ENCODE peak calls at places on chromosome 13, in seven cellular contexts. G is WERI-Rb-1, U is RWPE2, K is psoas muscle, H is mammary epithelial cell, N is brain microvascular endothelial cell, P is adrenal gland. A is an unnamed sample.

GRCh38 chr13:105719861-105720260 is 815.6 kb downstream of the EFNB2 start:
- DNase-seq in G (no peak), U (no peak), K (no peak), H (no peak), N (no peak), P (no peak), A (no peak)

GRCh38 chr13:110874508-110874960 is 40.3 kb downstream of the ANKRD10 start:
- DNase-seq in G (peak; percentile 96), U (no peak), K (peak; percentile 86), H (peak; percentile 64), N (peak; percentile 60), P (peak; percentile 86), A (peak; percentile 90)

GRCh38 chr13:93224545-93224944 is 2.1 kb upstream of the GPC6 start:
- DNase-seq in G (no peak), U (no peak), K (no peak), H (no peak), N (peak; percentile 25), P (no peak), A (no peak)

GRCh38 chr13:25742220-25742619 is 309.6 kb downstream of the SHISA2 start:
- DNase-seq in G (no peak), U (no peak), K (no peak), H (no peak), N (no peak), P (no peak), A (no peak)

GRCh38 chr13:31050486-31051400 is 111.0 kb downstream of the HSPH1 start:
- DNase-seq in G (no peak), U (no peak), K (no peak), H (no peak), N (no peak), P (no peak), A (no peak)

GRCh38 chr13:91142572-91142971 is 204.9 kb upstream of the MIR17HG start:
- DNase-seq in G (no peak), U (no peak), K (no peak), H (peak; percentile 2), N (peak; percentile 85), P (no peak), A (no peak)

GRCh38 chr13:64158910-64159309 is 2743.3 kb upstream of the PCDH20 start:
- DNase-seq in G (no peak), U (no peak), K (no peak), H (no peak), N (peak; percentile 63), P (no peak), A (no peak)

GRCh38 chr13:106373989-106374572 is 161.4 kb downstream of the EFNB2 start:
- DNase-seq in G (peak; percentile 80), U (no peak), K (no peak), H (peak; percentile 69), N (no peak), P (no peak), A (no peak)

DNA sequence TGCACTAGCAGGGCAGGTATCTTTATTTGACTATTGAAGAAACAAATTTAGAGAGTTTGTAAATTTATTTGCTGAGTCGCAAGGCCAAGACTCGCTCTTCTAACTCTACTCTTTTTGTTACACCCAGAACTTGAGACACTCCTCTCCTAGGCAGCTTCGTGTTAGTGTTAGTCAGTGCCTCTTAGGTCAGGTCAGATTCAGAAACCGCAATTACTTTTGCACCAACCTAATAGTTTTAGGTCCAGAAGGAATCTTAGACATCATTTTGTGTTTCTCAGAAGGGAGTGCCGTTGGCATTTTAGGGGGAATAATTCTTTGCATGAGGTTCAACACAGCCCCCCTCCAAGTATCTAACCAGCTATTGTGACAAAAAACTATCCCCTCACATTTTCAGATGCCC is 8.8 kb downstream of the GPR180 start:
- DNase-seq in G (no peak), U (no peak), K (no peak), H (no peak), N (no peak), P (no peak), A (no peak)
- H3K36me3 ChIP-seq in G (peaks cover 35% of the 10 kb centered on the region), U (peaks cover 91% of the 10 kb centered on the region), K (peaks cover 15% of the 10 kb centered on the region), H (peaks cover 26% of the 10 kb centered on the region), N (peaks cover 49% of the 10 kb centered on the region), P (peaks cover 4% of the 10 kb centered on the region), A (peaks cover 23% of the 10 kb centered on the region)

GRCh38 chr13:99276706-99277105 is 18.5 kb upstream of the GPR18 start:
- DNase-seq in G (no peak), U (no peak), K (no peak), H (no peak), N (no peak), P (no peak), A (no peak)
- H3K36me3 ChIP-seq in G (peaks cover 17% of the 10 kb centered on the region), U (peaks cover 3% of the 10 kb centered on the region), K (no peaks in the 10 kb centered on the region), H (no peaks in the 10 kb centered on the region), N (no peaks in the 10 kb centered on the region), P (no peaks in the 10 kb centered on the region), A (peaks cover 5% of the 10 kb centered on the region)

DNA sequence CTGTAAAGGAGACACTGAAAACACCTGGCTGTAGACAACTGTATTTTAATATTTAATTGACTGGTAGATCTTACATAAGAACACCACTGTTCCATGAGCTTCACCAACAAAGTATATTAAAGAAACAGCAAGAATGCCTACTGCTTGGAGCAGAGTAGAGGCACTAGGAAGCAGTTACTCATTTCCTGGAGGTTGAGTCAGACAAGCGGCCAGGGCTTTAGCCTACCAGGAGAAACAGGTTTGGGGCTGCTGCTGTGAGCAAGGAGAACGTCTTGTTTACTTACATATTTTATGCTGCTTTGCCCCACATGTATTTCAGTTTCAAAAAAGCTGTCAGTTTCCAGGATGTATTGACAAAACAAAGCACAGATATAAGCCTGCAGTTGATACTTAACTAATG is 33.4 kb downstream of the ALG5 start:
- DNase-seq in G (no peak), U (peak; percentile 74), K (no peak), H (peak; percentile 88), N (peak; percentile 90), P (no peak), A (no peak)
- H3K36me3 ChIP-seq in G (no peaks in the 10 kb centered on the region), U (peaks cover 84% of the 10 kb centered on the region), K (peaks cover 87% of the 10 kb centered on the region), H (peaks cover 15% of the 10 kb centered on the region), N (peaks cover 30% of the 10 kb centered on the region), P (peaks cover 25% of the 10 kb centered on the region), A (peaks cover 73% of the 10 kb centered on the region)

GRCh38 chr13:54699831-54700230 is 1671.2 kb downstream of the OLFM4 start:
- DNase-seq in G (no peak), U (no peak), K (no peak), H (no peak), N (no peak), P (no peak), A (no peak)
- H3K36me3 ChIP-seq in G (no peaks in the 10 kb centered on the region), U (no peaks in the 10 kb centered on the region), K (no peaks in the 10 kb centered on the region), H (no peaks in the 10 kb centered on the region), N (no peaks in the 10 kb centered on the region), P (no peaks in the 10 kb centered on the region), A (no peaks in the 10 kb centered on the region)

DNA sequence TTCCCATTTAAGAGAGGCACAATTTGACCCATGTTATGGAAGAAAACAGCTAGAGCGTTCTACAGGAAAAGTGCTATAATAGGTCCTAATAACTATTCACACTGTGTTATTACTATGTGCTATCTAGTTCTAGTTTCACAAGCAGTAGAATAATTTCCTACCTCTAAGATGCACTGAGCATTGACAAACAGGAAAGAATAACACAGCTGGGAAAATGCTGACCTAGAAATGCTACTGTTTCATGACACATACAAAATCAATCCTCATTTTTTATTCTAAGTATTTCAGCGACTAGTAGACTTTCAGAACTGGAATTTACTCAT is 259.5 kb downstream of the ITGBL1 start:
- DNase-seq in G (no peak), U (no peak), K (no peak), H (no peak), N (no peak), P (no peak), A (no peak)
- H3K36me3 ChIP-seq in G (no peaks in the 10 kb centered on the region), U (no peaks in the 10 kb centered on the region), K (no peaks in the 10 kb centered on the region), H (no peaks in the 10 kb centered on the region), N (peaks cover 17% of the 10 kb centered on the region), P (no peaks in the 10 kb centered on the region), A (no peaks in the 10 kb centered on the region)

GRCh38 chr13:114041493-114041892 is 67.6 kb upstream of the C13orf46 start:
- DNase-seq in G (no peak), U (no peak), K (no peak), H (no peak), N (no peak), P (no peak), A (no peak)
- H3K36me3 ChIP-seq in G (no peaks in the 10 kb centered on the region), U (no peaks in the 10 kb centered on the region), K (no peaks in the 10 kb centered on the region), H (no peaks in the 10 kb centered on the region), N (peaks cover 37% of the 10 kb centered on the region), P (no peaks in the 10 kb centered on the region), A (peaks cover 4% of the 10 kb centered on the region)

GRCh38 chr13:39012608-39013007 is 22.0 kb upstream of the STOML3 start:
- DNase-seq in G (peak; percentile 8), U (no peak), K (no peak), H (no peak), N (no peak), P (no peak), A (no peak)

GRCh38 chr13:39016789-39017188 is 21.1 kb downstream of the PROSER1 start:
- DNase-seq in G (peak; percentile 17), U (no peak), K (no peak), H (peak; percentile 37), N (no peak), P (no peak), A (no peak)

GRCh38 chr13:39016087-39016486 is 21.8 kb downstream of the PROSER1 start:
- DNase-seq in G (no peak), U (no peak), K (no peak), H (no peak), N (no peak), P (no peak), A (no peak)

GRCh38 chr13:39013462-39013861 is 22.8 kb upstream of the STOML3 start:
- DNase-seq in G (no peak), U (no peak), K (no peak), H (no peak), N (no peak), P (no peak), A (no peak)
- H3K36me3 ChIP-seq in G (peaks cover 9% of the 10 kb centered on the region), U (peaks cover 84% of the 10 kb centered on the region), K (peaks cover 92% of the 10 kb centered on the region), H (peaks cover 24% of the 10 kb centered on the region), N (peaks cover 49% of the 10 kb centered on the region), P (peaks cover 54% of the 10 kb centered on the region), A (peaks cover 78% of the 10 kb centered on the region)

GRCh38 chr13:100290165-100290801 is 201.4 kb downstream of the PCCA start:
- DNase-seq in G (no peak), U (no peak), K (no peak), H (no peak), N (no peak), P (no peak), A (no peak)
- H3K36me3 ChIP-seq in G (no peaks in the 10 kb centered on the region), U (no peaks in the 10 kb centered on the region), K (no peaks in the 10 kb centered on the region), H (no peaks in the 10 kb centered on the region), N (no peaks in the 10 kb centered on the region), P (no peaks in the 10 kb centered on the region), A (no peaks in the 10 kb centered on the region)

GRCh38 chr13:24328145-24328544 is 18.8 kb downstream of the C1QTNF9 start:
- DNase-seq in G (no peak), U (no peak), K (no peak), H (no peak), N (no peak), P (no peak), A (no peak)

GRCh38 chr13:24323739-24324075 is 14.3 kb downstream of the C1QTNF9 start:
- DNase-seq in G (no peak), U (no peak), K (no peak), H (no peak), N (no peak), P (no peak), A (no peak)

GRCh38 chr13:24323036-24323738 is 13.8 kb downstream of the C1QTNF9 start:
- DNase-seq in G (no peak), U (no peak), K (no peak), H (no peak), N (no peak), P (no peak), A (no peak)
- H3K36me3 ChIP-seq in G (no peaks in the 10 kb centered on the region), U (no peaks in the 10 kb centered on the region), K (no peaks in the 10 kb centered on the region), H (no peaks in the 10 kb centered on the region), N (no peaks in the 10 kb centered on the region), P (no peaks in the 10 kb centered on the region), A (no peaks in the 10 kb centered on the region)